ENCODE peak calls at places on chromosomes 12 and 14, in ten cellular contexts. Q, G, P, F, I, L, U, J, T and R are unnamed samples.

GRCh38 chr12:49244161-49244560 is 20.7 kb upstream of the TUBA1C start:
- DNase-seq in Q (no peak), G (peak; percentile 44), P (no peak), F (no peak), I (no peak), L (no peak), U (no peak), J (peak; percentile 80), T (no peak), R (no peak)

GRCh38 chr14:83300454-83301064 is 1766.9 kb upstream of the SEL1L start:
- DNase-seq in Q (no peak), G (peak; percentile 56), P (no peak), F (no peak), I (no peak), L (no peak), U (peak; percentile 32), J (peak; percentile 72), T (no peak), R (peak; percentile 40)

GRCh38 chr14:22713631-22713950 is 52.9 kb upstream of the OXA1L start:
- DNase-seq in Q (no peak), G (no peak), P (no peak), F (no peak), I (no peak), L (no peak), U (no peak), J (no peak), T (no peak), R (no peak)

GRCh38 chr12:111643428-111643826 is 42.3 kb downstream of the BRAP start:
- DNase-seq in Q (no peak), G (peak; percentile 81), P (no peak), F (no peak), I (no peak), L (no peak), U (no peak), J (peak; percentile 63), T (no peak), R (no peak)

GRCh38 chr12:104674083-104674482 is 217.3 kb downstream of the CHST11 start:
- DNase-seq in Q (no peak), G (no peak), P (no peak), F (no peak), I (no peak), L (no peak), U (no peak), J (no peak), T (no peak), R (no peak)

GRCh38 chr12:57712671-57713070 is 18.7 kb downstream of the OS9 start:
- DNase-seq in Q (no peak), G (no peak), P (no peak), F (no peak), I (no peak), L (no peak), U (no peak), J (no peak), T (no peak), R (no peak)

GRCh38 chr14:99150236-99150635 is 121.8 kb downstream of the BCL11B start:
- DNase-seq in Q (no peak), G (no peak), P (no peak), F (no peak), I (no peak), L (no peak), U (no peak), J (no peak), T (no peak), R (no peak)

GRCh38 chr12:6554168-6554989 is 1.5 kb downstream of the IFFO1 start:
- DNase-seq in Q (peak; percentile 58), G (peak; percentile 80), P (no peak), F (peak; percentile 87), I (no peak), L (peak; percentile 11), U (no peak), J (peak; percentile 83), T (peak; percentile 78), R (no peak)

GRCh38 chr12:10740182-10740581 is 17.1 kb upstream of the YBX3 start:
- DNase-seq in Q (no peak), G (no peak), P (no peak), F (no peak), I (no peak), L (no peak), U (no peak), J (no peak), T (no peak), R (no peak)

GRCh38 chr12:26185532-26186320 is 9.6 kb upstream of the SSPN start:
- DNase-seq in Q (no peak), G (no peak), P (no peak), F (no peak), I (no peak), L (no peak), U (no peak), J (no peak), T (no peak), R (no peak)

GRCh38 chr12:2779281-2779680 is 15.5 kb upstream of the FKBP4 start:
- DNase-seq in Q (no peak), G (no peak), P (no peak), F (no peak), I (peak; percentile 23), L (peak; percentile 23), U (no peak), J (no peak), T (no peak), R (no peak)

GRCh38 chr12:18304609-18305008 is 43.3 kb downstream of the PIK3C2G start:
- DNase-seq in Q (no peak), G (no peak), P (no peak), F (no peak), I (no peak), L (no peak), U (no peak), J (no peak), T (no peak), R (no peak)

GRCh38 chr12:12548713-12549112 is 13.9 kb downstream of the DUSP16 start:
- DNase-seq in Q (no peak), G (no peak), P (no peak), F (no peak), I (no peak), L (no peak), U (no peak), J (no peak), T (no peak), R (no peak)

GRCh38 chr14:42140831-42141279 is 534.2 kb downstream of the LRFN5 start:
- DNase-seq in Q (no peak), G (peak; percentile 12), P (no peak), F (no peak), I (no peak), L (no peak), U (peak; percentile 5), J (peak; percentile 13), T (no peak), R (peak; percentile 12)